ENCODE peak calls at places on chromosomes 1 and 21, in seven cellular contexts. Y, K, D, N, P, J and Q are unnamed samples.

GRCh38 chr1:151803915-151804314 is 1.3 kb downstream of the LINGO4 start:
- DNase-seq in Y (no peak), K (no peak), D (no peak), N (no peak), P (no peak), J (no peak), Q (no peak)

GRCh38 chr1:85121744-85122143 is 73.4 kb upstream of the MCOLN3 start:
- DNase-seq in Y (peak), K (no peak), D (no peak), N (no peak), P (no peak), J (no peak), Q (no peak)

GRCh38 chr1:39003787-39004186 is 12.7 kb downstream of the AKIRIN1 start:
- DNase-seq in Y (no peak), K (no peak), D (no peak), N (no peak), P (no peak), J (no peak), Q (no peak)

GRCh38 chr1:27542463-27543273 is 52.7 kb upstream of the WASF2 start:
- DNase-seq in Y (peak), K (peak), D (no peak), N (no peak), P (no peak), J (no peak), Q (no peak)

GRCh38 chr1:156407344-156407743 is 38.3 kb downstream of the RHBG start:
- DNase-seq in Y (no peak), K (no peak), D (peak), N (no peak), P (no peak), J (no peak), Q (peak)

GRCh38 chr1:110477445-110477957 is 26.6 kb downstream of the PROK1 start:
- DNase-seq in Y (peak), K (no peak), D (no peak), N (no peak), P (no peak), J (no peak), Q (no peak)

GRCh38 chr1:27106561-27107323 is 48.2 kb downstream of the SLC9A1 start:
- DNase-seq in Y (no peak), K (no peak), D (no peak), N (no peak), P (no peak), J (no peak), Q (no peak)

GRCh38 chr1:95381980-95382379 is 148.0 kb downstream of the RWDD3 start:
- DNase-seq in Y (no peak), K (no peak), D (no peak), N (no peak), P (no peak), J (no peak), Q (no peak)

GRCh38 chr1:9426291-9426711 is 113.0 kb upstream of the SLC25A33 start:
- DNase-seq in Y (no peak), K (peak), D (no peak), N (no peak), P (no peak), J (no peak), Q (no peak)

GRCh38 chr1:93681549-93682412 is at the start of gene BCAR3:
- DNase-seq in Y (peak), K (peak), D (peak), N (peak), P (peak), J (peak), Q (peak)

GRCh38 chr1:51607676-51608075 is 9.2 kb upstream of the OSBPL9 start:
- DNase-seq in Y (no peak), K (no peak), D (no peak), N (no peak), P (no peak), J (no peak), Q (no peak)

GRCh38 chr1:117244306-117244705 is 33.6 kb upstream of the VTCN1 start:
- DNase-seq in Y (no peak), K (no peak), D (no peak), N (no peak), P (no peak), J (no peak), Q (no peak)

GRCh38 chr1:66013371-66013770 is 220.7 kb downstream of the PDE4B start:
- DNase-seq in Y (no peak), K (no peak), D (no peak), N (no peak), P (no peak), J (no peak), Q (no peak)

GRCh38 chr1:199082778-199083389 is 444.0 kb downstream of the PTPRC start:
- DNase-seq in Y (no peak), K (no peak), D (peak), N (no peak), P (no peak), J (no peak), Q (no peak)

GRCh38 chr21:45769239-45769758 is 125.8 kb downstream of the PCBP3 start:
- DNase-seq in Y (no peak), K (peak), D (no peak), N (no peak), P (no peak), J (no peak), Q (no peak)

GRCh38 chr1:80181418-80181817 is 1174.9 kb upstream of the ADGRL4 start:
- DNase-seq in Y (no peak), K (no peak), D (no peak), N (no peak), P (no peak), J (no peak), Q (no peak)

GRCh38 chr1:158931055-158931737 is at the start of gene PYHIN1:
- DNase-seq in Y (no peak), K (peak), D (no peak), N (no peak), P (no peak), J (no peak), Q (no peak)

GRCh38 chr1:183600136-183600535 is 9.9 kb upstream of the NCF2 start:
- DNase-seq in Y (peak), K (no peak), D (no peak), N (no peak), P (no peak), J (no peak), Q (no peak)

GRCh38 chr1:88998716-88999115 is 6.3 kb upstream of the KYAT3 start:
- DNase-seq in Y (peak), K (no peak), D (peak), N (peak), P (no peak), J (peak), Q (peak)

GRCh38 chr1:67715819-67716218 is 30.8 kb downstream of the GADD45A start:
- DNase-seq in Y (no peak), K (no peak), D (no peak), N (no peak), P (no peak), J (no peak), Q (no peak)

GRCh38 chr1:192439373-192440025 is 122.7 kb downstream of the RGS21 start:
- DNase-seq in Y (peak), K (no peak), D (no peak), N (no peak), P (no peak), J (no peak), Q (no peak)

GRCh38 chr1:25774921-25775774 is 24.8 kb upstream of the SELENON start:
- DNase-seq in Y (peak), K (peak), D (no peak), N (no peak), P (no peak), J (peak), Q (peak)

GRCh38 chr1:17212487-17213121 is 7.7 kb downstream of the PADI1 start:
- DNase-seq in Y (peak), K (peak), D (no peak), N (no peak), P (no peak), J (no peak), Q (peak)

GRCh38 chr1:175894543-175894942 is 151.1 kb upstream of the TNR start:
- DNase-seq in Y (no peak), K (no peak), D (no peak), N (no peak), P (no peak), J (no peak), Q (no peak)

GRCh38 chr1:43622901-43623780 is 26.8 kb upstream of the KDM4A start:
- DNase-seq in Y (no peak), K (no peak), D (no peak), N (no peak), P (no peak), J (no peak), Q (no peak)